ENCODE peak calls at places on chromosomes 16 and 17, in six cellular contexts. One of them, this sample, is unnamed.

GRCh38 chr16:77169650-77170236 is 21.2 kb upstream of the MON1B start:
- DNase-seq in foreskin keratinocyte: peak
- DNase-seq in B cell: no peak
- DNase-seq in WERI-Rb-1: peak
- DNase-seq in sigmoid colon: no peak
- DNase-seq in fibroblast of pulmonary artery: peak
- DNase-seq in this sample: no peak

GRCh38 chr17:65261152-65261551 is 124.0 kb downstream of the RGS9 start:
- DNase-seq in foreskin keratinocyte: no peak
- DNase-seq in B cell: no peak
- DNase-seq in WERI-Rb-1: no peak
- DNase-seq in sigmoid colon: no peak
- DNase-seq in fibroblast of pulmonary artery: no peak
- DNase-seq in this sample: no peak

GRCh38 chr16:89815639-89816348 is 653 bp downstream of the FANCA start:
- DNase-seq in foreskin keratinocyte: no peak
- DNase-seq in B cell: peak
- DNase-seq in WERI-Rb-1: no peak
- DNase-seq in sigmoid colon: no peak
- DNase-seq in fibroblast of pulmonary artery: no peak
- DNase-seq in this sample: no peak

GRCh38 chr16:79372504-79373184 is 227.9 kb downstream of the MAF start:
- DNase-seq in foreskin keratinocyte: no peak
- DNase-seq in B cell: no peak
- DNase-seq in WERI-Rb-1: no peak
- DNase-seq in sigmoid colon: no peak
- DNase-seq in fibroblast of pulmonary artery: peak
- DNase-seq in this sample: peak

GRCh38 chr16:66326995-66327513 is 39.4 kb upstream of the CDH5 start:
- DNase-seq in foreskin keratinocyte: no peak
- DNase-seq in B cell: no peak
- DNase-seq in WERI-Rb-1: peak
- DNase-seq in sigmoid colon: no peak
- DNase-seq in fibroblast of pulmonary artery: no peak
- DNase-seq in this sample: no peak

GRCh38 chr16:11796227-11797165 is 562 bp downstream of the ZC3H7A start:
- DNase-seq in foreskin keratinocyte: no peak
- DNase-seq in B cell: peak
- DNase-seq in WERI-Rb-1: peak
- DNase-seq in sigmoid colon: peak
- DNase-seq in fibroblast of pulmonary artery: no peak
- DNase-seq in this sample: peak

GRCh38 chr16:89117975-89118289 is 24.3 kb downstream of the ACSF3 start:
- DNase-seq in foreskin keratinocyte: no peak
- DNase-seq in B cell: no peak
- DNase-seq in WERI-Rb-1: no peak
- DNase-seq in sigmoid colon: no peak
- DNase-seq in fibroblast of pulmonary artery: no peak
- DNase-seq in this sample: peak

GRCh38 chr17:31008374-31009035 is 37.7 kb downstream of the RNF135 start:
- DNase-seq in foreskin keratinocyte: peak
- DNase-seq in B cell: peak
- DNase-seq in WERI-Rb-1: peak
- DNase-seq in sigmoid colon: peak
- DNase-seq in fibroblast of pulmonary artery: peak
- DNase-seq in this sample: peak

GRCh38 chr16:1942810-1943726 is at the start of gene MSRB1:
- DNase-seq in foreskin keratinocyte: peak
- DNase-seq in B cell: peak
- DNase-seq in WERI-Rb-1: peak
- DNase-seq in sigmoid colon: peak
- DNase-seq in fibroblast of pulmonary artery: peak
- DNase-seq in this sample: peak

GRCh38 chr16:88534731-88535141 is 35.5 kb upstream of the ZC3H18 start:
- DNase-seq in foreskin keratinocyte: no peak
- DNase-seq in B cell: no peak
- DNase-seq in WERI-Rb-1: peak
- DNase-seq in sigmoid colon: no peak
- DNase-seq in fibroblast of pulmonary artery: peak
- DNase-seq in this sample: no peak

GRCh38 chr16:16096161-16096857 is 127.0 kb downstream of the ABCC6 start:
- DNase-seq in foreskin keratinocyte: no peak
- DNase-seq in B cell: no peak
- DNase-seq in WERI-Rb-1: no peak
- DNase-seq in sigmoid colon: peak
- DNase-seq in fibroblast of pulmonary artery: peak
- DNase-seq in this sample: no peak

GRCh38 chr17:72516772-72517399 is 396.1 kb downstream of the SOX9 start:
- DNase-seq in foreskin keratinocyte: no peak
- DNase-seq in B cell: no peak
- DNase-seq in WERI-Rb-1: no peak
- DNase-seq in sigmoid colon: no peak
- DNase-seq in fibroblast of pulmonary artery: peak
- DNase-seq in this sample: no peak

GRCh38 chr16:71647391-71647790 is 21.4 kb downstream of the MARVELD3 start:
- DNase-seq in foreskin keratinocyte: no peak
- DNase-seq in B cell: no peak
- DNase-seq in WERI-Rb-1: no peak
- DNase-seq in sigmoid colon: no peak
- DNase-seq in fibroblast of pulmonary artery: no peak
- DNase-seq in this sample: no peak

GRCh38 chr17:7782237-7782636 is 51.8 kb upstream of the KDM6B start:
- DNase-seq in foreskin keratinocyte: peak
- DNase-seq in B cell: no peak
- DNase-seq in WERI-Rb-1: no peak
- DNase-seq in sigmoid colon: no peak
- DNase-seq in fibroblast of pulmonary artery: peak
- DNase-seq in this sample: no peak

GRCh38 chr17:72812823-72813222 is 279.7 kb downstream of the SLC39A11 start:
- DNase-seq in foreskin keratinocyte: peak
- DNase-seq in B cell: no peak
- DNase-seq in WERI-Rb-1: no peak
- DNase-seq in sigmoid colon: no peak
- DNase-seq in fibroblast of pulmonary artery: peak
- DNase-seq in this sample: no peak

GRCh38 chr17:82300707-82301270 is 16.6 kb downstream of the CD7 start:
- DNase-seq in foreskin keratinocyte: peak
- DNase-seq in B cell: peak
- DNase-seq in WERI-Rb-1: peak
- DNase-seq in sigmoid colon: peak
- DNase-seq in fibroblast of pulmonary artery: peak
- DNase-seq in this sample: peak

GRCh38 chr16:3637371-3637923 is 17.0 kb upstream of the DNASE1 start:
- DNase-seq in foreskin keratinocyte: no peak
- DNase-seq in B cell: peak
- DNase-seq in WERI-Rb-1: peak
- DNase-seq in sigmoid colon: peak
- DNase-seq in fibroblast of pulmonary artery: peak
- DNase-seq in this sample: no peak

GRCh38 chr17:1485748-1486376 is 6.6 kb downstream of the MYO1C start:
- DNase-seq in foreskin keratinocyte: peak
- DNase-seq in B cell: peak
- DNase-seq in WERI-Rb-1: peak
- DNase-seq in sigmoid colon: peak
- DNase-seq in fibroblast of pulmonary artery: peak
- DNase-seq in this sample: no peak

GRCh38 chr17:77214743-77215142 is 74.0 kb downstream of the SEC14L1 start:
- DNase-seq in foreskin keratinocyte: no peak
- DNase-seq in B cell: no peak
- DNase-seq in WERI-Rb-1: peak
- DNase-seq in sigmoid colon: peak
- DNase-seq in fibroblast of pulmonary artery: peak
- DNase-seq in this sample: no peak

GRCh38 chr16:57391308-57391699 is 13.3 kb upstream of the CCL17 start:
- DNase-seq in foreskin keratinocyte: no peak
- DNase-seq in B cell: no peak
- DNase-seq in WERI-Rb-1: no peak
- DNase-seq in sigmoid colon: no peak
- DNase-seq in fibroblast of pulmonary artery: no peak
- DNase-seq in this sample: no peak

GRCh38 chr16:1097800-1098199 is 1.8 kb upstream of the C1QTNF8 start:
- DNase-seq in foreskin keratinocyte: no peak
- DNase-seq in B cell: no peak
- DNase-seq in WERI-Rb-1: no peak
- DNase-seq in sigmoid colon: no peak
- DNase-seq in fibroblast of pulmonary artery: no peak
- DNase-seq in this sample: no peak

GRCh38 chr16:5000573-5001001 is 33.1 kb downstream of the NAGPA start:
- DNase-seq in foreskin keratinocyte: no peak
- DNase-seq in B cell: no peak
- DNase-seq in WERI-Rb-1: no peak
- DNase-seq in sigmoid colon: no peak
- DNase-seq in fibroblast of pulmonary artery: no peak
- DNase-seq in this sample: no peak

GRCh38 chr17:59002126-59002525 is 104.6 kb downstream of the TRIM37 start:
- DNase-seq in foreskin keratinocyte: no peak
- DNase-seq in B cell: no peak
- DNase-seq in WERI-Rb-1: no peak
- DNase-seq in sigmoid colon: no peak
- DNase-seq in fibroblast of pulmonary artery: no peak
- DNase-seq in this sample: no peak

GRCh38 chr17:76517638-76518038 is 16.4 kb upstream of the RHBDF2 start:
- DNase-seq in foreskin keratinocyte: no peak
- DNase-seq in B cell: no peak
- DNase-seq in WERI-Rb-1: no peak
- DNase-seq in sigmoid colon: no peak
- DNase-seq in fibroblast of pulmonary artery: no peak
- DNase-seq in this sample: no peak

GRCh38 chr17:47941998-47942490 is 673 bp downstream of the PNPO start:
- DNase-seq in foreskin keratinocyte: no peak
- DNase-seq in B cell: no peak
- DNase-seq in WERI-Rb-1: no peak
- DNase-seq in sigmoid colon: no peak
- DNase-seq in fibroblast of pulmonary artery: no peak
- DNase-seq in this sample: no peak

GRCh38 chr17:79298801-79299200 is 224.2 kb downstream of the ENGASE start:
- DNase-seq in foreskin keratinocyte: no peak
- DNase-seq in B cell: no peak
- DNase-seq in WERI-Rb-1: no peak
- DNase-seq in sigmoid colon: no peak
- DNase-seq in fibroblast of pulmonary artery: no peak
- DNase-seq in this sample: no peak

GRCh38 chr17:74472890-74473289 is 6.5 kb downstream of the CD300A start:
- DNase-seq in foreskin keratinocyte: no peak
- DNase-seq in B cell: peak
- DNase-seq in WERI-Rb-1: no peak
- DNase-seq in sigmoid colon: no peak
- DNase-seq in fibroblast of pulmonary artery: no peak
- DNase-seq in this sample: no peak

GRCh38 chr17:41478240-41478639 is 2.7 kb downstream of the KRT35 start:
- DNase-seq in foreskin keratinocyte: no peak
- DNase-seq in B cell: no peak
- DNase-seq in WERI-Rb-1: no peak
- DNase-seq in sigmoid colon: no peak
- DNase-seq in fibroblast of pulmonary artery: no peak
- DNase-seq in this sample: no peak

GRCh38 chr17:76336756-76337412 is 16.8 kb downstream of the PRPSAP1 start:
- DNase-seq in foreskin keratinocyte: no peak
- DNase-seq in B cell: no peak
- DNase-seq in WERI-Rb-1: no peak
- DNase-seq in sigmoid colon: peak
- DNase-seq in fibroblast of pulmonary artery: no peak
- DNase-seq in this sample: no peak

DNA sequence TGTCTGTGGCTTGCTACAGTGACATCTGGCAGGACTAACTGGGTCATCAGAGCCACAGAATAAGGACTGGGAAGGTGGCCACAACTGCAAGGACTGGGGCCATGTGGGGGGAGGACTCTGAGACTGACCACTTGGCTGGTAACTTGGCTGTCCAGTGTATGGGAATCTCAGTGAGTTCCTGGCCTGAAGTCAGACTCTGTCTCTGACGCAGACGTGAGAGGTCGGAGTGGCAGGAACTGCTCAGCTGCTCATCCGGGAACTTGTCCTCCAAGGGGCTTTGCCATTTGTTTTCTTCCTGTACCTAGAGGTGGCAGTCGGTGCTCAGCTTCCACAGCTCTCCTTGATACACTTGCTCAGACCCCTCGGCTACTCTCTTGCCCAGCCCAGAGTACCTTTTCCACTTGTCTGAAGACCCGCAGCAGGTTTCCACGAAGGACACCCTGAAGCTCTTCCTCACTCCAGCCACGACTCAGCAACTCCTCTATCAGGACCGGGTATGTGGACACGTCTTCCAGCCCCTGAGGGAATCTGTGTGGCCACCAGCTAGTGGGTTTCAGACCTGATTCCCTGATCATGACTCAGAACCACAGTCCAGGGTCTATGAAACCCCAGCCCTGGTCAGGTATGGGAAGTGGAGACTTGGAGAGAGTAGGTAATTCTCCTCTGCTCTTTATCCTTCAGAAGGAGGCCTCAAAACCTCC is 7.3 kb upstream of the DPEP3 start:
- DNase-seq in foreskin keratinocyte: peak
- DNase-seq in B cell: no peak
- DNase-seq in WERI-Rb-1: no peak
- DNase-seq in sigmoid colon: no peak
- DNase-seq in fibroblast of pulmonary artery: no peak
- DNase-seq in this sample: no peak
- TF ChIP-seq CTCF in foreskin keratinocyte: no peak
- TF ChIP-seq CTCF in B cell: no peak
- TF ChIP-seq CTCF in WERI-Rb-1: no peak
- TF ChIP-seq CTCF in sigmoid colon: no peak
- TF ChIP-seq CTCF in fibroblast of pulmonary artery: no peak
- TF ChIP-seq CTCF in this sample: no peak

GRCh38 chr17:80660527-80661198 is 116.0 kb downstream of the RPTOR start:
- DNase-seq in foreskin keratinocyte: no peak
- DNase-seq in B cell: no peak
- DNase-seq in WERI-Rb-1: peak
- DNase-seq in sigmoid colon: no peak
- DNase-seq in fibroblast of pulmonary artery: no peak
- DNase-seq in this sample: no peak
- TF ChIP-seq CTCF in foreskin keratinocyte: no peak
- TF ChIP-seq CTCF in B cell: no peak
- TF ChIP-seq CTCF in WERI-Rb-1: peak
- TF ChIP-seq CTCF in sigmoid colon: no peak
- TF ChIP-seq CTCF in fibroblast of pulmonary artery: no peak
- TF ChIP-seq CTCF in this sample: no peak

DNA sequence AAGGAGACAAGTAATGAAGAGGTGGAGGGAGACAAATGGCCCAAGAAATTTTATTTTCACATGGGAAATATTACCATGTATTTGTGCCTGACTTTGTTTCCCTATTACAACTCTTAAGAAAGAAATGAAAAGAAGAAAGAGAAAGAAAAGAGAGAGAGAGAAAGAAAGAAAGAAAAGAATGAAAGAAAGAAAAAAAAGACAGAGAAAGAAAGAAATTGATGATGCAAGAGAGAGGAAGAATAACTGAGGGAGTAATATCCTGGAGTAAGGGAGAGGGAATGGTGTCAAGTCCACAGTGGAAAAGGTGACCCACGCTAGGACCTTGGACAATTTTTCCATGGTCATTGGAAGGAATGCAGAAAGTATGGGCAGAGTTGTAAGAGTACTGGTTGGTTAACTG is 10.1 kb upstream of the ACSM3 start:
- DNase-seq in foreskin keratinocyte: no peak
- DNase-seq in B cell: no peak
- DNase-seq in WERI-Rb-1: no peak
- DNase-seq in sigmoid colon: no peak
- DNase-seq in fibroblast of pulmonary artery: no peak
- DNase-seq in this sample: no peak
- TF ChIP-seq CTCF in foreskin keratinocyte: no peak
- TF ChIP-seq CTCF in B cell: no peak
- TF ChIP-seq CTCF in WERI-Rb-1: no peak
- TF ChIP-seq CTCF in sigmoid colon: no peak
- TF ChIP-seq CTCF in fibroblast of pulmonary artery: no peak
- TF ChIP-seq CTCF in this sample: no peak

GRCh38 chr16:17331991-17332390 is 138.8 kb downstream of the XYLT1 start:
- DNase-seq in foreskin keratinocyte: no peak
- DNase-seq in B cell: no peak
- DNase-seq in WERI-Rb-1: peak
- DNase-seq in sigmoid colon: no peak
- DNase-seq in fibroblast of pulmonary artery: no peak
- DNase-seq in this sample: peak
- TF ChIP-seq CTCF in foreskin keratinocyte: peak
- TF ChIP-seq CTCF in B cell: no peak
- TF ChIP-seq CTCF in WERI-Rb-1: no peak
- TF ChIP-seq CTCF in sigmoid colon: no peak
- TF ChIP-seq CTCF in fibroblast of pulmonary artery: no peak
- TF ChIP-seq CTCF in this sample: no peak

This sample was measured in CD14-positive monocyte.